ENCODE peak calls at places on chromosomes 2 and 18, in four cellular contexts. X is GM12865, K is brain microvascular endothelial cell, C is tibial artery. Y is an unnamed sample.

GRCh38 chr2:88416016-88416663 is 36.4 kb downstream of the FOXI3 start:
- DNase-seq in X (no peak), K (no peak), C (no peak), Y (no peak)

GRCh38 chr2:237717366-237718276 is 81.0 kb upstream of the RBM44 start:
- DNase-seq in X (no peak), K (no peak), C (no peak), Y (no peak)

GRCh38 chr18:58394046-58394445 is 234.8 kb downstream of the ALPK2 start:
- DNase-seq in X (no peak), K (no peak), C (no peak), Y (no peak)

GRCh38 chr2:207720517-207721187 is 9.2 kb downstream of the CCNYL1 start:
- DNase-seq in X (no peak), K (no peak), C (no peak), Y (no peak)

GRCh38 chr18:80034852-80035406 is 695 bp downstream of the RBFA start:
- DNase-seq in X (no peak), K (no peak), C (no peak), Y (peak)

GRCh38 chr18:25056456-25056855 is 295.5 kb downstream of the ZNF521 start:
- DNase-seq in X (no peak), K (no peak), C (no peak), Y (no peak)

GRCh38 chr2:119697290-119698013 is 18.5 kb downstream of the TMEM177 start:
- DNase-seq in X (peak), K (no peak), C (no peak), Y (no peak)

GRCh38 chr2:226905718-226906438 is 70.0 kb downstream of the RHBDD1 start:
- DNase-seq in X (peak), K (no peak), C (no peak), Y (no peak)

GRCh38 chr2:134718095-134718955 is 475 bp downstream of the TMEM163 start:
- DNase-seq in X (no peak), K (no peak), C (no peak), Y (peak)
- H3K4me3 ChIP-seq in X (no peak), K (peak), C (peak), Y (no peak)

GRCh38 chr18:32019251-32019943 is 772 bp downstream of the RNF125 start:
- DNase-seq in X (peak), K (peak), C (peak), Y (peak)

GRCh38 chr18:32021756-32022564 is 3.3 kb downstream of the RNF125 start:
- DNase-seq in X (no peak), K (no peak), C (no peak), Y (no peak)

DNA sequence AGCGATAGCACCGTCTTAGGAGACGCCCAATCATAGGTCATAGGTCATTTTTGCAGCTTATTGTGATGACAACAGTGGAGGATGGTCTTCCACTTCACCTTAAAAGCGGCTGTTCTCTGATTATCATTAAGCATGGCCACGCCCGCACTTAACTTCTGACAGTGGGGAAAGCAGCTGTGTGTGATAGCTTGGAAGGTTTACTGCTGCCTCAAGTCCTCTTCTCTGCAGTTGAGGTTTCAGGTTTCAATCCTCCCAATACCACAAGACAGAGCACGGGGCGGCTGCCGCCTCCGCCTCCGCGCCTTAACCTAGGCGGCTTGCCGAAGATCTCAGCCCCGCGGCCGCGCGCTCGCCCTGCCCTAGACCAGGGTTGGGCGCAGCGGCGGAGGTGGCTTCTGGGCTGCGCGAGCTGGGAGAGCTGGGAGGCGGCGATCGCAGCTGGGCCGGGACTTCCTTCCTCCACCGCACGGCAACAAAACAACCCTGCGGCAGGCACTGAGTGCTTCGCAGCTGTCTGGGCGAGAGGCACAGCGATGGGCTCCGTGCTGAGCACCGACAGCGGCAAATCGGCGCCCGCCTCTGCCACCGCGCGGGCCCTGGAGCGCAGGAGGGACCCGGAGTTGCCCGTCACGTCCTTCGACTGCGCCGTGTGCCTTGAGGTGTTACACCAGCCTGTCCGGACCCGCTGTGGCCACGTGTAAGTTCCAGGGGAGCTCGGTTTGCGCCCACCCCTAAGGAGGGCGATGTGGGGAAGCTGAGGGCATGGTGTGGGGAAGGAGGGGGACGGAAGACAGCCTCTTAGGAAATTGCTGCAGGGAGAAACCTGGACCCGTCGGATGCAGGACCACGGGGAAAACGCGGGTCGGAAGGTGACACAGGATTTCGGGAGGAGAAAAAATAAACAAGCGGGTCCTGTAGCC is at the start of gene RNF125:
- DNase-seq in X (peak), K (peak), C (peak), Y (peak)
- TF ChIP-seq CTCF in X (no peak), K (no peak), C (no peak), Y (no peak)

GRCh38 chr2:55048925-55049793 is 1.1 kb downstream of the RTN4 start:
- DNase-seq in X (peak), K (peak), C (peak), Y (peak)

GRCh38 chr2:55048514-55048924 is 1.7 kb downstream of the RTN4 start:
- DNase-seq in X (peak), K (no peak), C (no peak), Y (peak)

GRCh38 chr2:55049794-55050132 is 488 bp downstream of the RTN4 start:
- DNase-seq in X (no peak), K (no peak), C (no peak), Y (no peak)

GRCh38 chr2:55045685-55046221 is 4.5 kb downstream of the RTN4 start:
- DNase-seq in X (no peak), K (no peak), C (no peak), Y (no peak)

DNA sequence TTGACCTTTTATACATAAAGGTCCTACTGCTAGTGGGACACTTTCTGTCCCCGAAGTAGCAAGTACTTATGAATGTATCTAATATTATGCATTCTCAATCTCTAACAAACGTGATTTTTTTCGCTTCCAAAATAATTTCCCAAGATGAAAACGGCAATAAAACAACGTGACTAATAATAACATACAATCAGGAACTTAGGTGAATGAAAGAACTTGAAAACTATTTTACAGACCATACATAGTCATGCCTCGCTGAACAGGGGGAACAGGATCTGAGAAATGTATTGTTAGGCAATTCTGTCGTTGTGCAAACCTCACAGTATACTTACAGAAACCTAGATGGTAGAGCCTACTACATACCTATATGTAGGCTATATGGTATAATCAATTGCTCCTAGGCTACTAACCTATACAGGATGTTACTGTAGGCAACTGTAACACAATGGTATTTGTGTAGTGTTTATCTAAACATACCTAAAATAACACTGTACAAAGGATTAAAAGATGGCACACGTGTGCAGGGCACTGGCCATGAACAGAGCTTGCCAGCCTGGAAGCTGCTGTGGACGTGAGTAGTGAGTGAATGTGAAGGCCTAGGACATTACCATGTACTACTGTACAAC is 2.5 kb downstream of the RTN4 start:
- DNase-seq in X (peak), K (no peak), C (no peak), Y (peak)
- H3K4me3 ChIP-seq in X (peak), K (peak), C (peak), Y (peak)

GRCh38 chr2:213958086-213958485 is 452.8 kb upstream of the VWC2L start:
- DNase-seq in X (no peak), K (no peak), C (no peak), Y (no peak)
- TF ChIP-seq CTCF in X (no peak), K (no peak), C (no peak), Y (no peak)

GRCh38 chr2:24511894-24512293 is 20.8 kb downstream of the NCOA1 start:
- DNase-seq in X (peak), K (no peak), C (no peak), Y (no peak)

GRCh38 chr2:24513266-24513665 is 22.2 kb downstream of the NCOA1 start:
- DNase-seq in X (no peak), K (no peak), C (no peak), Y (peak)

GRCh38 chr2:24513672-24514071 is 22.6 kb downstream of the NCOA1 start:
- DNase-seq in X (no peak), K (no peak), C (no peak), Y (peak)

GRCh38 chr2:24512836-24513235 is 21.8 kb downstream of the NCOA1 start:
- DNase-seq in X (no peak), K (no peak), C (no peak), Y (peak)

DNA sequence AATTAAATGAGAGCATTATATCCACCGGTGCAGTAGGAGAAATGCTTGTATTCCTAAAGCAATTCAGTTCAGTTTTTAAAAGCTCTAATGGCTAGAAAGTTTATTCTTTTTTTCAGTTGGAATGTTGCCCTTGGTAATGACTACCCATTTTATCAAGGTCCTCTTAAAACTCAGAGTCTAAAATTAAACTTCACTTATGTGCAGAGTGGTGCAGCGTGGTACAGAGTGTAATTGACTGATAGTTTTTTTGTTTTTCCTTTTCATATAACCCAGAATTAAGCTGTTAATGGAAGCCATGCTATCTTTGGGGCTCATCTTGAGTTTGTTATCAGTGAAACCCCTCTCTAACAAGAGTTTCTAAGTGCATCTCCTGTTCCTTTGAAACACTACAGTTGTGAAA is 21.4 kb downstream of the NCOA1 start:
- DNase-seq in X (no peak), K (no peak), C (no peak), Y (no peak)
- H3K4me3 ChIP-seq in X (no peak), K (no peak), C (no peak), Y (no peak)

GRCh38 chr2:189175869-189176431 is 3.6 kb downstream of the COL5A2 start:
- DNase-seq in X (no peak), K (no peak), C (no peak), Y (no peak)

GRCh38 chr2:189177441-189177840 is 2.1 kb downstream of the COL5A2 start:
- DNase-seq in X (no peak), K (no peak), C (no peak), Y (no peak)

GRCh38 chr2:189168876-189169499 is 10.6 kb downstream of the COL5A2 start:
- DNase-seq in X (no peak), K (no peak), C (no peak), Y (no peak)

GRCh38 chr2:189178007-189178406 is 1.6 kb downstream of the COL5A2 start:
- DNase-seq in X (no peak), K (no peak), C (no peak), Y (peak)

DNA sequence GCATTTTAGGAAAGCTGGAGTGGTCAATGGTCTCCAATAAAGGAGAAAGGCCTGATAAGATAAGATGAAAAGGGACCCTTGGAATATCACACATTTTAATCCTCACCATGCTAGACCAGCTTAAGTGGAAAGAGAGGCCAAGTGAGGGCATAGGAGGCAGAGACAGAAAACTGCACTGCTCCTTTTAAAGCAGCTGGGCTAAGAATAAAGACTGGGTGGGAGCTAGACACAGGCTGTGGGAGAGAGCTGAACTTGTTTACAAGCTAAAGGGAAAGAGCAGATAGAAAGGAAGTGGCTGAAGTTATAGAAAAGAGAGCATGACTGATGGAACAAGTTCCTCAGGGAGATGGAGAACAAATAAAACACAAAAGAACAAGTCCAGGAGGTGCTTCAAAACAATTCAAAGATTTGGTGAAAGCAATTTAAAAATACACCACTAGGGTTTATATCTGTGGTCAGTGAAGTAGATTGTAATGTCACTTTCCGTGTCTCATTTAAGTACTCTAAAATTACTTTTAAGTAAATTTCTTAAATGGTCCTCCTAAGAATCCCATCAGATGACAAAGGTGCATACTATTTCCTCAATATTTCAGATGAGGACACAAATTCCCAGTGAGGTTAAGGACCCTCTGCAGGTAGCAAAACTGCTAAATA is 7.5 kb downstream of the COL5A2 start:
- DNase-seq in X (no peak), K (no peak), C (no peak), Y (peak)
- TF ChIP-seq CTCF in X (no peak), K (no peak), C (peak), Y (no peak)

GRCh38 chr2:10842506-10842905 is 29.9 kb upstream of the PDIA6 start:
- DNase-seq in X (no peak), K (no peak), C (no peak), Y (no peak)

GRCh38 chr2:10846110-10846861 is 33.7 kb upstream of the PDIA6 start:
- DNase-seq in X (no peak), K (no peak), C (no peak), Y (no peak)

GRCh38 chr2:10841547-10842219 is 29.1 kb upstream of the PDIA6 start:
- DNase-seq in X (no peak), K (no peak), C (no peak), Y (no peak)

GRCh38 chr2:10845640-10846039 is 33.1 kb upstream of the PDIA6 start:
- DNase-seq in X (no peak), K (no peak), C (no peak), Y (no peak)

GRCh38 chr2:10844083-10844482 is 31.5 kb upstream of the PDIA6 start:
- DNase-seq in X (no peak), K (peak), C (peak), Y (peak)
- H3K4me3 ChIP-seq in X (no peak), K (no peak), C (no peak), Y (no peak)

DNA sequence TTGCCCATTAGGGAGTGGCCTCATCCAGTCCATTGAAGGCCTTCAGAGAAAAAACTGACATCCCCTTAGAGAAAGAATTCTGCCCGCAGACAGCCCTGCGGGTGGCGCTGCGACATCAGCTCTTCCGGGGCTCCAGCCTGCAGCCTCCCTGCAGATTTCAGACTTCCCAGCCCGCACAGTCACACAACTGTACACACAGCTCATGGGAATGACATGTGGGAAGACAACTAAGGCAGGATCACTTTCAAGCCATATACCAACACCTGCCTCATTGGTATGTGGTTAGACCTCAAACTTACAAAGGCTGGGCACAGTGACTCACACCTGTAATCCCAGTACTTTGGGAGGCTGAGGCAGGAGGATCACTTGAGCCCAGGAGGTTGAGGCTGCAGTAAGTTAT is 24.8 kb upstream of the TUBB6 start:
- DNase-seq in X (no peak), K (peak), C (no peak), Y (peak)
- TF ChIP-seq CTCF in X (peak), K (peak), C (no peak), Y (peak)

DNA sequence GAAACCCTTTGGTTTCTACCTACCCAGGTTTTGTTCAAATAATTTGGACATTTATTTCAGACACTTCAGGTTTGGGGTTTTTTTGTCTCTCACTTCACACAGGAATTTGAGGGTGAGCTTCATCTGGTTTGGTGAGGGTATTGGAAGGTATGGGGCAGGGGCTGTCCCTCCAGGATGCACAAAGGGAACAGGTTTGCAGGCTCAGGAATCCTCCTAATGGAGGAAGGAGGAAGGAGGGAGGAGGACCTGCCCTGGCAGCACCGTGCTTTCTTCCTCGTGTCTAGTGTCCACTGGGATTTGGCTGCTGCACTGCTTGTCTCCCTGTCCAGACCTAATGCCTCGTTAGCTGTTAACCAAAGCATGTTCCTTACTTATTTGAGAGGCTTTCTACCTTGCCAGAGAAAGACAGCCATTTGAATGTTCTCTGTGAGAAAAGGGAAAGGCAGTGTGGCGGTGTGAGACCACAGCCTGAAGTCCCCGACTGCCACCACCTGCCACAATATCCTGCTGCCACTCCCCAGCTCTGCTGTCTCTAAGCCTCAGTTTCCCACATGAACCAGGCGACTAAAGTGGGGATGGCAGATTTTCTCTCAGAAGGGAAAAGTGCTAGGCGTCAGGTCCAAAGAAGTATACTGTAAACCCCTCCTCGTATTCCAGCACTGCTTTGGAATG is 2.2 kb upstream of the SLC4A5 start:
- DNase-seq in X (peak), K (no peak), C (no peak), Y (no peak)
- H3K4me3 ChIP-seq in X (no peak), K (no peak), C (no peak), Y (no peak)

DNA sequence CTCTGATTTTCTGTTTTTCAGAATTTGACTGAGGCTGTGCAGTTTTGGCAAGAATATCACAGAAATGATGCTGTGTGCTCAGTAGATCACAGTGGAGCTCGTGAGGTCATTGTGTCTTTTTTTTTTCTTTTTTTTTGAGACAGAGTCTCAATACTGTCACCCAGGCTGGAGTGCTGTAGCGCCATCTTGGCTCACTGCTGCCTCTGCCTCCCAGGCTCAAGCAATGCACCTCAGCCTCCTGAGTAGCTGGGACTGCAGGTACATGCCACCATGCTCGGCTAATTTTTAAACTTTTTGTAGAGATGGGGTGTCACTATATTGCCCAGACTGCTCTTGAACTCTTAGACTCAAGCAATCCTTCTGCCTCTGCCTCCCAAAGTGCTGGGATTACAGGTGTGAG is 203.6 kb downstream of the NCKAP5 start:
- DNase-seq in X (no peak), K (no peak), C (no peak), Y (no peak)
- TF ChIP-seq CTCF in X (no peak), K (no peak), C (no peak), Y (no peak)